ENCODE peak calls at places on chromosomes 7 and 10, in five cellular contexts. D, C, V, W and F are unnamed samples.

GRCh38 chr7:94650137-94650536 is 5.8 kb downstream of the SGCE start:
- DNase-seq in D (no peak), C (no peak), V (no peak), W (no peak), F (no peak)

GRCh38 chr10:119283818-119284217 is 76.4 kb downstream of the GRK5 start:
- DNase-seq in D (no peak), C (no peak), V (no peak), W (no peak), F (no peak)

GRCh38 chr10:71837085-71837827 is 13.8 kb downstream of the PSAP start:
- DNase-seq in D (no peak), C (no peak), V (no peak), W (no peak), F (no peak)

GRCh38 chr10:132394936-132395703 is 1.9 kb upstream of the PWWP2B start:
- DNase-seq in D (no peak), C (no peak), V (no peak), W (no peak), F (no peak)

GRCh38 chr10:34954142-34954541 is 136.0 kb downstream of the CUL2 start:
- DNase-seq in D (no peak), C (no peak), V (no peak), W (no peak), F (no peak)

GRCh38 chr7:95245828-95246227 is 78.5 kb downstream of the PON1 start:
- DNase-seq in D (no peak), C (no peak), V (no peak), W (no peak), F (no peak)

GRCh38 chr7:150941983-150942590 is 36.0 kb downstream of the KCNH2 start:
- DNase-seq in D (no peak), C (no peak), V (peak; percentile 23), W (no peak), F (no peak)

GRCh38 chr10:121580276-121581116 is 17.7 kb downstream of the FGFR2 start:
- DNase-seq in D (no peak), C (no peak), V (no peak), W (no peak), F (no peak)

GRCh38 chr10:67076175-67076574 is 150.3 kb downstream of the LRRTM3 start:
- DNase-seq in D (no peak), C (no peak), V (no peak), W (no peak), F (no peak)

GRCh38 chr7:80027616-80028173 is 106.9 kb upstream of the GNAI1 start:
- DNase-seq in D (no peak), C (no peak), V (no peak), W (no peak), F (no peak)

GRCh38 chr10:70376436-70377378 is 5.7 kb downstream of the LRRC20 start:
- DNase-seq in D (no peak), C (no peak), V (no peak), W (no peak), F (no peak)

GRCh38 chr7:20249924-20250323 is 32.7 kb upstream of the MACC1 start:
- DNase-seq in D (no peak), C (no peak), V (no peak), W (no peak), F (no peak)

GRCh38 chr7:157687158-157687557 is 350.4 kb downstream of the DNAJB6 start:
- DNase-seq in D (no peak), C (no peak), V (no peak), W (no peak), F (no peak)

GRCh38 chr7:130371059-130371458 is 9.2 kb upstream of the CPA1 start:
- DNase-seq in D (no peak), C (peak; percentile 83), V (no peak), W (no peak), F (no peak)

GRCh38 chr7:99707096-99707495 is 27.3 kb upstream of the CYP3A5 start:
- DNase-seq in D (no peak), C (peak; percentile 21), V (no peak), W (no peak), F (no peak)

GRCh38 chr10:124168581-124168980 is 75.2 kb upstream of the CHST15 start:
- DNase-seq in D (no peak), C (no peak), V (no peak), W (no peak), F (no peak)

GRCh38 chr7:10815546-10815945 is 158.1 kb upstream of the PHF14 start:
- DNase-seq in D (no peak), C (no peak), V (no peak), W (no peak), F (no peak)

GRCh38 chr7:15891151-15891842 is 204.8 kb upstream of the MEOX2 start:
- DNase-seq in D (no peak), C (peak; percentile 46), V (no peak), W (no peak), F (no peak)

GRCh38 chr10:51341216-51341615 is 266.9 kb downstream of the PRKG1 start:
- DNase-seq in D (no peak), C (no peak), V (no peak), W (no peak), F (no peak)

GRCh38 chr7:93011351-93012294 is 106.2 kb downstream of the SAMD9 start:
- DNase-seq in D (no peak), C (peak; percentile 99), V (no peak), W (no peak), F (no peak)

GRCh38 chr10:16644146-16644545 is 122.5 kb upstream of the C1QL3 start:
- DNase-seq in D (no peak), C (peak; percentile 54), V (no peak), W (no peak), F (no peak)

GRCh38 chr7:1325646-1326510 is 93.2 kb downstream of the UNCX start:
- DNase-seq in D (no peak), C (no peak), V (no peak), W (no peak), F (no peak)

GRCh38 chr7:98202367-98203195 is 8.7 kb upstream of the BHLHA15 start:
- DNase-seq in D (no peak), C (no peak), V (peak; percentile 63), W (peak; percentile 93), F (peak; percentile 92)

GRCh38 chr7:18165176-18165575 is 137.5 kb upstream of the PRPS1L1 start:
- DNase-seq in D (no peak), C (no peak), V (no peak), W (no peak), F (no peak)

GRCh38 chr7:31092606-31093005 is 40.5 kb downstream of the ADCYAP1R1 start:
- DNase-seq in D (no peak), C (no peak), V (no peak), W (no peak), F (no peak)